ENCODE peak calls at places on chromosomes 13 and 19, in seven cellular contexts. One of them, this sample, is unnamed.

GRCh38 chr19:10735741-10736140 is 17.9 kb downstream of the DNM2 start:
- DNase-seq in HuH-7: no peak
- DNase-seq in spleen: no peak
- DNase-seq in fibroblast of pulmonary artery: no peak
- DNase-seq in astrocyte of the spinal cord: no peak
- DNase-seq in SK-N-MC: no peak
- DNase-seq in AG04450: no peak
- DNase-seq in this sample: no peak

GRCh38 chr13:45384474-45385174 is 33.5 kb downstream of the SLC25A30 start:
- DNase-seq in HuH-7: no peak
- DNase-seq in spleen: no peak
- DNase-seq in fibroblast of pulmonary artery: no peak
- DNase-seq in astrocyte of the spinal cord: no peak
- DNase-seq in SK-N-MC: no peak
- DNase-seq in AG04450: no peak
- DNase-seq in this sample: no peak

GRCh38 chr19:13093407-13094284 is 9.0 kb downstream of the LYL1 start:
- DNase-seq in HuH-7: peak; percentile 97
- DNase-seq in spleen: peak; percentile 96
- DNase-seq in fibroblast of pulmonary artery: peak; percentile 87
- DNase-seq in astrocyte of the spinal cord: peak; percentile 89
- DNase-seq in SK-N-MC: peak; percentile 81
- DNase-seq in AG04450: peak; percentile 60
- DNase-seq in this sample: peak; percentile 75

GRCh38 chr19:32231020-32231419 is 114.4 kb upstream of the ZNF507 start:
- DNase-seq in HuH-7: no peak
- DNase-seq in spleen: no peak
- DNase-seq in fibroblast of pulmonary artery: no peak
- DNase-seq in astrocyte of the spinal cord: no peak
- DNase-seq in SK-N-MC: no peak
- DNase-seq in AG04450: no peak
- DNase-seq in this sample: no peak

GRCh38 chr19:29858000-29858596 is 46.3 kb downstream of the CCNE1 start:
- DNase-seq in HuH-7: no peak
- DNase-seq in spleen: no peak
- DNase-seq in fibroblast of pulmonary artery: no peak
- DNase-seq in astrocyte of the spinal cord: no peak
- DNase-seq in SK-N-MC: no peak
- DNase-seq in AG04450: no peak
- DNase-seq in this sample: no peak

GRCh38 chr13:20869540-20869939 is 33.0 kb downstream of the XPO4 start:
- DNase-seq in HuH-7: no peak
- DNase-seq in spleen: no peak
- DNase-seq in fibroblast of pulmonary artery: peak; percentile 35
- DNase-seq in astrocyte of the spinal cord: no peak
- DNase-seq in SK-N-MC: no peak
- DNase-seq in AG04450: no peak
- DNase-seq in this sample: no peak

GRCh38 chr19:28285917-28286316 is 927.0 kb downstream of the UQCRFS1 start:
- DNase-seq in HuH-7: no peak
- DNase-seq in spleen: no peak
- DNase-seq in fibroblast of pulmonary artery: no peak
- DNase-seq in astrocyte of the spinal cord: no peak
- DNase-seq in SK-N-MC: no peak
- DNase-seq in AG04450: no peak
- DNase-seq in this sample: no peak

GRCh38 chr19:39679056-39679790 is 23.5 kb downstream of the LGALS16 start:
- DNase-seq in HuH-7: no peak
- DNase-seq in spleen: no peak
- DNase-seq in fibroblast of pulmonary artery: no peak
- DNase-seq in astrocyte of the spinal cord: no peak
- DNase-seq in SK-N-MC: no peak
- DNase-seq in AG04450: no peak
- DNase-seq in this sample: no peak

GRCh38 chr13:108795841-108796240 is 166.4 kb downstream of the MYO16 start:
- DNase-seq in HuH-7: no peak
- DNase-seq in spleen: no peak
- DNase-seq in fibroblast of pulmonary artery: no peak
- DNase-seq in astrocyte of the spinal cord: peak; percentile 79
- DNase-seq in SK-N-MC: no peak
- DNase-seq in AG04450: no peak
- DNase-seq in this sample: no peak

GRCh38 chr19:13135068-13136062 is 14.8 kb downstream of the STX10 start:
- DNase-seq in HuH-7: no peak
- DNase-seq in spleen: no peak
- DNase-seq in fibroblast of pulmonary artery: no peak
- DNase-seq in astrocyte of the spinal cord: no peak
- DNase-seq in SK-N-MC: no peak
- DNase-seq in AG04450: no peak
- DNase-seq in this sample: no peak

GRCh38 chr19:2246801-2247361 is 2.2 kb upstream of the AMH start:
- DNase-seq in HuH-7: no peak
- DNase-seq in spleen: no peak
- DNase-seq in fibroblast of pulmonary artery: peak; percentile 67
- DNase-seq in astrocyte of the spinal cord: no peak
- DNase-seq in SK-N-MC: no peak
- DNase-seq in AG04450: no peak
- DNase-seq in this sample: no peak

GRCh38 chr19:289651-290538 is 1.3 kb downstream of the PLPP2 start:
- DNase-seq in HuH-7: no peak
- DNase-seq in spleen: no peak
- DNase-seq in fibroblast of pulmonary artery: peak; percentile 52
- DNase-seq in astrocyte of the spinal cord: peak; percentile 65
- DNase-seq in SK-N-MC: no peak
- DNase-seq in AG04450: no peak
- DNase-seq in this sample: peak; percentile 72

GRCh38 chr13:67119481-67119883 is 110.7 kb downstream of the PCDH9 start:
- DNase-seq in HuH-7: peak; percentile 14
- DNase-seq in spleen: no peak
- DNase-seq in fibroblast of pulmonary artery: peak; percentile 93
- DNase-seq in astrocyte of the spinal cord: peak; percentile 92
- DNase-seq in SK-N-MC: no peak
- DNase-seq in AG04450: peak; percentile 84
- DNase-seq in this sample: no peak

GRCh38 chr19:33946535-33947323 is 150.1 kb downstream of the KCTD15 start:
- DNase-seq in HuH-7: no peak
- DNase-seq in spleen: no peak
- DNase-seq in fibroblast of pulmonary artery: no peak
- DNase-seq in astrocyte of the spinal cord: no peak
- DNase-seq in SK-N-MC: no peak
- DNase-seq in AG04450: no peak
- DNase-seq in this sample: no peak

GRCh38 chr13:91346848-91347211 is 657 bp upstream of the MIR17HG start:
- DNase-seq in HuH-7: peak; percentile 2
- DNase-seq in spleen: peak; percentile 73
- DNase-seq in fibroblast of pulmonary artery: peak; percentile 7
- DNase-seq in astrocyte of the spinal cord: peak; percentile 32
- DNase-seq in SK-N-MC: no peak
- DNase-seq in AG04450: no peak
- DNase-seq in this sample: peak; percentile 35

GRCh38 chr13:71306821-71307220 is 560.2 kb downstream of the DACH1 start:
- DNase-seq in HuH-7: no peak
- DNase-seq in spleen: no peak
- DNase-seq in fibroblast of pulmonary artery: no peak
- DNase-seq in astrocyte of the spinal cord: no peak
- DNase-seq in SK-N-MC: no peak
- DNase-seq in AG04450: no peak
- DNase-seq in this sample: no peak

GRCh38 chr19:3336680-3337523 is 29.5 kb upstream of the NFIC start:
- DNase-seq in HuH-7: no peak
- DNase-seq in spleen: no peak
- DNase-seq in fibroblast of pulmonary artery: peak; percentile 88
- DNase-seq in astrocyte of the spinal cord: peak; percentile 75
- DNase-seq in SK-N-MC: no peak
- DNase-seq in AG04450: peak; percentile 18
- DNase-seq in this sample: peak; percentile 84

GRCh38 chr19:5075603-5076002 is 106.7 kb downstream of the KDM4B start:
- DNase-seq in HuH-7: no peak
- DNase-seq in spleen: no peak
- DNase-seq in fibroblast of pulmonary artery: no peak
- DNase-seq in astrocyte of the spinal cord: no peak
- DNase-seq in SK-N-MC: no peak
- DNase-seq in AG04450: no peak
- DNase-seq in this sample: no peak

GRCh38 chr13:90683711-90684131 is 663.8 kb upstream of the MIR17HG start:
- DNase-seq in HuH-7: no peak
- DNase-seq in spleen: no peak
- DNase-seq in fibroblast of pulmonary artery: peak; percentile 77
- DNase-seq in astrocyte of the spinal cord: no peak
- DNase-seq in SK-N-MC: no peak
- DNase-seq in AG04450: no peak
- DNase-seq in this sample: no peak

GRCh38 chr13:60509601-60510386 is 112.8 kb downstream of the TDRD3 start:
- DNase-seq in HuH-7: no peak
- DNase-seq in spleen: no peak
- DNase-seq in fibroblast of pulmonary artery: peak; percentile 23
- DNase-seq in astrocyte of the spinal cord: peak; percentile 14
- DNase-seq in SK-N-MC: no peak
- DNase-seq in AG04450: no peak
- DNase-seq in this sample: no peak

GRCh38 chr13:52034616-52035226 is 10.2 kb downstream of the UTP14C start:
- DNase-seq in HuH-7: no peak
- DNase-seq in spleen: no peak
- DNase-seq in fibroblast of pulmonary artery: no peak
- DNase-seq in astrocyte of the spinal cord: no peak
- DNase-seq in SK-N-MC: no peak
- DNase-seq in AG04450: no peak
- DNase-seq in this sample: no peak

GRCh38 chr13:113401452-113402415 is 37.8 kb upstream of the GRTP1 start:
- DNase-seq in HuH-7: no peak
- DNase-seq in spleen: no peak
- DNase-seq in fibroblast of pulmonary artery: no peak
- DNase-seq in astrocyte of the spinal cord: no peak
- DNase-seq in SK-N-MC: no peak
- DNase-seq in AG04450: no peak
- DNase-seq in this sample: no peak

GRCh38 chr19:10086904-10087256 is 763 bp downstream of the SHFL start:
- DNase-seq in HuH-7: no peak
- DNase-seq in spleen: peak; percentile 87
- DNase-seq in fibroblast of pulmonary artery: no peak
- DNase-seq in astrocyte of the spinal cord: no peak
- DNase-seq in SK-N-MC: no peak
- DNase-seq in AG04450: no peak
- DNase-seq in this sample: peak; percentile 42

GRCh38 chr13:74104661-74105275 is 29.4 kb downstream of the KLF12 start:
- DNase-seq in HuH-7: no peak
- DNase-seq in spleen: no peak
- DNase-seq in fibroblast of pulmonary artery: no peak
- DNase-seq in astrocyte of the spinal cord: no peak
- DNase-seq in SK-N-MC: no peak
- DNase-seq in AG04450: no peak
- DNase-seq in this sample: no peak

GRCh38 chr13:49669735-49670309 is 21.5 kb downstream of the EBPL start:
- DNase-seq in HuH-7: peak; percentile 66
- DNase-seq in spleen: no peak
- DNase-seq in fibroblast of pulmonary artery: peak; percentile 86
- DNase-seq in astrocyte of the spinal cord: peak; percentile 79
- DNase-seq in SK-N-MC: no peak
- DNase-seq in AG04450: peak; percentile 54
- DNase-seq in this sample: peak; percentile 66

GRCh38 chr19:45574526-45574925 is 10.1 kb downstream of the OPA3 start:
- DNase-seq in HuH-7: no peak
- DNase-seq in spleen: no peak
- DNase-seq in fibroblast of pulmonary artery: no peak
- DNase-seq in astrocyte of the spinal cord: no peak
- DNase-seq in SK-N-MC: no peak
- DNase-seq in AG04450: no peak
- DNase-seq in this sample: no peak

GRCh38 chr13:106326751-106327150 is 208.7 kb downstream of the EFNB2 start:
- DNase-seq in HuH-7: no peak
- DNase-seq in spleen: no peak
- DNase-seq in fibroblast of pulmonary artery: no peak
- DNase-seq in astrocyte of the spinal cord: no peak
- DNase-seq in SK-N-MC: no peak
- DNase-seq in AG04450: no peak
- DNase-seq in this sample: no peak

GRCh38 chr13:110794209-110794608 is 80.7 kb downstream of the ING1 start:
- DNase-seq in HuH-7: no peak
- DNase-seq in spleen: no peak
- DNase-seq in fibroblast of pulmonary artery: no peak
- DNase-seq in astrocyte of the spinal cord: no peak
- DNase-seq in SK-N-MC: no peak
- DNase-seq in AG04450: no peak
- DNase-seq in this sample: no peak

GRCh38 chr19:35120492-35120891 is 4.9 kb downstream of the FXYD3 start:
- DNase-seq in HuH-7: no peak
- DNase-seq in spleen: no peak
- DNase-seq in fibroblast of pulmonary artery: peak; percentile 23
- DNase-seq in astrocyte of the spinal cord: peak; percentile 59
- DNase-seq in SK-N-MC: no peak
- DNase-seq in AG04450: no peak
- DNase-seq in this sample: peak; percentile 78

GRCh38 chr13:113918981-113919646 is 54.8 kb downstream of the C13orf46 start:
- DNase-seq in HuH-7: no peak
- DNase-seq in spleen: no peak
- DNase-seq in fibroblast of pulmonary artery: no peak
- DNase-seq in astrocyte of the spinal cord: no peak
- DNase-seq in SK-N-MC: no peak
- DNase-seq in AG04450: no peak
- DNase-seq in this sample: no peak

GRCh38 chr19:28103916-28104315 is 1109.0 kb downstream of the UQCRFS1 start:
- DNase-seq in HuH-7: no peak
- DNase-seq in spleen: no peak
- DNase-seq in fibroblast of pulmonary artery: no peak
- DNase-seq in astrocyte of the spinal cord: no peak
- DNase-seq in SK-N-MC: no peak
- DNase-seq in AG04450: no peak
- DNase-seq in this sample: no peak